ENCODE peak calls at places on chromosomes 16 and 17, in five cellular contexts. I is mammary epithelial cell, Q is MM.1S, C is neural progenitor cell, Z is GM23248. X is an unnamed sample.

GRCh38 chr16:54936979-54937672 is 6.5 kb downstream of the IRX5 start:
- DNase-seq in Q (no peak), Z (peak), C (peak), I (peak), X (no peak)

GRCh38 chr17:44972953-44973352 is 4.8 kb upstream of the C1QL1 start:
- DNase-seq in C (no peak), Z (peak), Q (no peak), I (peak), X (no peak)

GRCh38 chr17:60599220-60599619 is 773 bp upstream of the PPM1D start:
- DNase-seq in C (no peak), Q (no peak), Z (no peak), I (no peak), X (no peak)

GRCh38 chr16:63201851-63202250 is 1165.6 kb upstream of the CDH8 start:
- DNase-seq in Z (no peak), Q (no peak), I (no peak), C (no peak), X (no peak)

GRCh38 chr17:57869599-57870282 is 19.9 kb upstream of the MRPS23 start:
- DNase-seq in I (peak), Q (no peak), C (no peak), Z (peak), X (no peak)

GRCh38 chr16:4404247-4404966 is 12.0 kb downstream of the CORO7 start:
- DNase-seq in Q (no peak), Z (peak), C (peak), I (no peak), X (peak)

GRCh38 chr17:72699566-72699965 is 392.9 kb downstream of the SLC39A11 start:
- DNase-seq in Q (no peak), C (no peak), Z (peak), I (peak), X (no peak)

GRCh38 chr17:38453951-38454421 is 25.7 kb downstream of the ARHGAP23 start:
- DNase-seq in Z (peak), C (peak), I (no peak), Q (no peak), X (no peak)

GRCh38 chr17:7141824-7142223 is 27.2 kb upstream of the ASGR2 start:
- DNase-seq in Z (no peak), C (no peak), Q (no peak), I (peak), X (peak)

GRCh38 chr17:82031303-82031884 is at the start of gene RAC3:
- DNase-seq in Z (peak), I (no peak), Q (peak), C (peak), X (no peak)

GRCh38 chr16:11613381-11614303 is 26.9 kb upstream of the LITAF start:
- DNase-seq in I (peak), Z (no peak), C (no peak), Q (no peak), X (peak)

GRCh38 chr17:67281736-67282135 is 36.7 kb upstream of the HELZ start:
- DNase-seq in C (no peak), I (peak), Z (peak), Q (no peak), X (no peak)

GRCh38 chr16:89481556-89481955 is 8.8 kb downstream of the ANKRD11 start:
- DNase-seq in C (no peak), Q (no peak), I (peak), Z (no peak), X (no peak)

GRCh38 chr16:72224260-72224768 is 52.4 kb upstream of the PMFBP1 start:
- DNase-seq in C (no peak), I (peak), Z (no peak), Q (no peak), X (peak)

GRCh38 chr17:21140911-21141310 is 14.1 kb downstream of the DHRS7B start:
- DNase-seq in Z (no peak), I (no peak), Q (no peak), C (no peak), X (no peak)

GRCh38 chr17:65193305-65194293 is 56.4 kb downstream of the RGS9 start:
- DNase-seq in Z (no peak), C (no peak), I (peak), Q (no peak), X (no peak)

GRCh38 chr16:57764341-57765159 is 29.0 kb downstream of the KATNB1 start:
- DNase-seq in Q (peak), C (peak), I (peak), Z (peak), X (no peak)

GRCh38 chr16:85254051-85254450 is 141.8 kb upstream of the CIBAR2 start:
- DNase-seq in C (no peak), I (no peak), Z (no peak), Q (no peak), X (no peak)

GRCh38 chr16:4852221-4852872 is 5.1 kb downstream of the UBN1 start:
- DNase-seq in Z (peak), Q (no peak), C (no peak), I (peak), X (peak)

GRCh38 chr16:88719933-88720296 is 13.6 kb downstream of the CTU2 start:
- DNase-seq in Z (no peak), Q (no peak), C (no peak), I (no peak), X (no peak)

GRCh38 chr16:89318430-89318758 is 100.9 kb downstream of the ZNF778 start:
- DNase-seq in Z (no peak), C (no peak), I (no peak), Q (no peak), X (no peak)

GRCh38 chr16:54847609-54848008 is 83.1 kb upstream of the IRX5 start:
- DNase-seq in Z (no peak), Q (no peak), I (no peak), C (no peak), X (no peak)

GRCh38 chr16:53924311-53924860 is 220.4 kb downstream of the FTO start:
- DNase-seq in I (no peak), Q (no peak), Z (no peak), C (peak), X (no peak)

GRCh38 chr16:30972872-30973271 is 12.1 kb upstream of the HSD3B7 start:
- DNase-seq in Q (no peak), Z (peak), I (no peak), C (peak), X (no peak)

GRCh38 chr17:46964315-46965265 is 14.5 kb downstream of the RPRML start:
- DNase-seq in Z (peak), C (peak), I (no peak), Q (no peak), X (no peak)

GRCh38 chr17:15216481-15216880 is 48.6 kb downstream of the PMP22 start:
- DNase-seq in Z (no peak), C (no peak), Q (no peak), I (no peak), X (no peak)

GRCh38 chr17:70080541-70081347 is 5.7 kb downstream of the KCNJ16 start:
- DNase-seq in Q (no peak), Z (peak), I (peak), C (no peak), X (no peak)

GRCh38 chr16:74026373-74027281 is 270.0 kb upstream of the PSMD7 start:
- DNase-seq in C (peak), Z (no peak), Q (no peak), I (no peak), X (no peak)

GRCh38 chr16:5607169-5607568 is 509.6 kb upstream of the EEF2KMT start:
- DNase-seq in I (no peak), Q (no peak), Z (no peak), C (no peak), X (no peak)

GRCh38 chr17:82914375-82914774 is 74.6 kb upstream of the ZNF750 start:
- DNase-seq in I (no peak), Q (no peak), C (no peak), Z (peak), X (no peak)

GRCh38 chr16:17529982-17530760 is 59.4 kb upstream of the XYLT1 start:
- DNase-seq in Z (no peak), I (no peak), C (no peak), Q (peak), X (no peak)

GRCh38 chr16:53022374-53022773 is 30.3 kb downstream of the CHD9NB start:
- DNase-seq in Z (peak), I (peak), C (peak), Q (no peak), X (peak)

GRCh38 chr16:28163699-28164584 is 47.8 kb downstream of the XPO6 start:
- DNase-seq in Q (no peak), Z (peak), C (no peak), I (no peak), X (no peak)

GRCh38 chr16:46801428-46802049 is 29.4 kb downstream of the C16orf87 start:
- DNase-seq in Z (peak), C (peak), I (no peak), Q (no peak), X (no peak)

GRCh38 chr16:68756250-68757051 is 19.4 kb downstream of the CDH1 start:
- DNase-seq in Z (no peak), C (no peak), Q (peak), I (peak), X (peak)

GRCh38 chr16:86680137-86680536 is 101.8 kb downstream of the FOXL1 start:
- DNase-seq in I (peak), Z (peak), Q (no peak), C (no peak), X (no peak)

GRCh38 chr17:5373112-5373511 is 46.4 kb downstream of the NUP88 start:
- DNase-seq in I (no peak), Q (peak), C (no peak), Z (no peak), X (no peak)

GRCh38 chr17:28174352-28175046 is 132.0 kb downstream of the NLK start:
- DNase-seq in I (peak), Q (no peak), Z (no peak), C (no peak), X (no peak)

GRCh38 chr16:50183316-50183715 is 30.2 kb downstream of the TENT4B start:
- DNase-seq in I (no peak), Z (peak), C (no peak), Q (no peak), X (no peak)

GRCh38 chr17:74117999-74118421 is 85.5 kb upstream of the RPL38 start:
- DNase-seq in I (no peak), Q (no peak), Z (no peak), C (peak), X (no peak)

GRCh38 chr17:74119049-74119580 is 84.4 kb upstream of the RPL38 start:
- DNase-seq in Q (no peak), I (no peak), C (no peak), Z (no peak), X (no peak)

GRCh38 chr17:74117087-74117486 is 86.4 kb upstream of the RPL38 start:
- DNase-seq in C (no peak), I (no peak), Z (no peak), Q (no peak), X (no peak)

GRCh38 chr17:74119960-74120359 is 83.5 kb upstream of the RPL38 start:
- DNase-seq in Q (no peak), Z (no peak), I (no peak), C (no peak), X (no peak)

DNA sequence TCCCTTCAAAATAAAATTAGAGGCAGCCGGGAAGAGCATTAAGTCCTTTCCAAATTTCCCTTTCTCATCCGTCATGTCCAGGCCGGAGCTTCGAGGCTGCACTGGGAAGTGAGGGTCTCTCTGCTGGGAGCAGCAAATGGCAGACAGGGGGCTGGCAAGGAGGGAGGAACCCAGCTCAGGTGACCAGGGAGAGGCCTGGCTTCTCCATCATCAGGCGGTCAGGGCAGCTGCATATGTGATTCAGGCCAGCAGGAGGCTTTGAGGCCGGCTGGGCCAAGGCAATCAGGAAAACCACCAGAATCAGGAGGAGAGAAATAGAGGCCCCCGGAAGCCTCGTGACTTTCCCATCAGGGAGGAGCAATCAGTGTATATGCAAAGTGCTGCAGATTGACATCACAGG is 85.0 kb upstream of the RPL38 start:
- DNase-seq in Q (no peak), I (no peak), Z (no peak), C (peak), X (no peak)
- H3K4me3 ChIP-seq in Q (no peak), I (no peak), Z (no peak), C (no peak), X (no peak)

GRCh38 chr17:3912827-3913226 is 3.4 kb downstream of the P2RX1 start:
- DNase-seq in C (no peak), I (no peak), Q (no peak), Z (no peak), X (no peak)

GRCh38 chr17:3909257-3909656 is 7.0 kb downstream of the P2RX1 start:
- DNase-seq in Z (no peak), Q (no peak), C (no peak), I (no peak), X (no peak)

GRCh38 chr17:3913531-3914318 is 2.5 kb downstream of the P2RX1 start:
- DNase-seq in C (peak), I (peak), Z (peak), Q (peak), X (peak)

GRCh38 chr17:3910420-3911270 is 5.6 kb downstream of the P2RX1 start:
- DNase-seq in Z (no peak), C (no peak), I (no peak), Q (no peak), X (no peak)

DNA sequence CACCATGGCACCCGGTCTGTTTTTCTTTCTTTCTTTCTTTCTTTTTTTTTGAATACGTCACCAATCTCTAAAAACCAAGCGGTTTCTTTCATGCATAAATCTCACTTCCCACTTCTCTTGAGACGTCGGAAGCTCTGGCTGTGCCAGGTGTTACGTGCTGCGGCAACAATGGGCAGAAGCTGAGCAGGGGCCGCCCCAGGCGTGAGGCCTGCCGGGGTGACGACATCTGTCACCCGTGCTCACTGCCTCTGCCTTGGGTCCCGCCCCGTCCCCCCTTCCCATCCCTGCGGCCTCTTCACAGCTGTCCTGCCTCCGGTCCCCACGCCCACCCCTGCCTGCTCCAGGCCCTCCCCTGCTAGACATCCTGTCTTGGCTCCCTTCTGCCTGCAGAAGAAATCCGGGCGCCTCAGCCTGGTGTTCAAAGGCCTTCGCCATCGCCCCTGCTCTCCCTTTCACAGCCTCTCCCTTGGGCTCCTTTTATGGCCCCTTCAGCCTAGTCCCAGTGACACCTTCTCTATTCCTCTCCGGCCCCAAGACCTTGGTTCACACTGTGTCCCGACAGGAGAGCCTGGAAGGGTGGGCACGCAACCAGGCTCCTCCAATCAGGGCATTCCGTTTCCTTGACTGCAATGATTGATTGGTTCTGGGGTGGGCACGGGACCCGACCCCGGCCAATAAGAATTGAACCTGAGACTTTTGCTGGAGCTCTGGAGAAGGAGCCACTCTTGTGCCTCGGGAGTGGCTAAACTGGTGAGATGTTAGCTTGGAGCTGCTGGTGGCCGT is 4.8 kb downstream of the P2RX1 start:
- DNase-seq in C (no peak), Q (peak), I (no peak), Z (no peak), X (peak)
- H3K9ac ChIP-seq in C (no peak), Q (peak), I (no peak), Z (no peak), X (no peak)

GRCh38 chr17:1227917-1228751 is 42.1 kb upstream of the BHLHA9 start:
- DNase-seq in I (no peak), C (peak), Z (peak), Q (no peak), X (peak)

GRCh38 chr17:1228752-1229353 is 41.4 kb upstream of the BHLHA9 start:
- DNase-seq in I (no peak), Q (no peak), C (peak), Z (no peak), X (no peak)

GRCh38 chr17:1229354-1229890 is 40.8 kb upstream of the BHLHA9 start:
- DNase-seq in I (peak), C (peak), Q (no peak), Z (peak), X (peak)

GRCh38 chr17:1226308-1226707 is 43.9 kb upstream of the BHLHA9 start:
- DNase-seq in Q (no peak), Z (no peak), I (no peak), C (no peak), X (no peak)

GRCh38 chr17:1227365-1227764 is 42.9 kb upstream of the BHLHA9 start:
- DNase-seq in C (no peak), Q (no peak), Z (no peak), I (no peak), X (no peak)
- H3K4me3 ChIP-seq in C (no peak), Q (no peak), Z (no peak), I (no peak), X (peak)

GRCh38 chr16:67396775-67397450 is 3.6 kb upstream of the TPPP3 start:
- DNase-seq in Z (no peak), I (no peak), Q (no peak), C (no peak), X (no peak)
- H3K9ac ChIP-seq in Z (peak), I (peak), Q (no peak), C (no peak), X (peak)

GRCh38 chr17:3965123-3965800 is 1.0 kb upstream of the ATP2A3 start:
- DNase-seq in Z (peak), I (peak), Q (peak), C (peak), X (peak)
- H3K4me3 ChIP-seq in Z (peak), I (no peak), Q (peak), C (peak), X (peak)

GRCh38 chr17:16906670-16907069 is 65.2 kb downstream of the TNFRSF13B start:
- DNase-seq in Z (no peak), I (no peak), C (no peak), Q (peak), X (no peak)
- H3K9ac ChIP-seq in Z (no peak), I (no peak), C (no peak), Q (no peak), X (no peak)